ENCODE peak calls at places on chromosomes 4 and X, in eight cellular contexts. One of them, this sample, is unnamed.

GRCh38 chr4:131006388-131006787 is 1910.4 kb downstream of the C4orf33 start:
- DNase-seq in fibroblast of lung: no peak
- DNase-seq in fibroblast of mammary gland: no peak
- DNase-seq in cardiac fibroblast: no peak
- DNase-seq in heart right ventricle: no peak
- DNase-seq in endothelial cell of umbilical vein: no peak
- DNase-seq in foreskin fibroblast: no peak
- DNase-seq in A549: peak; percentile 1
- DNase-seq in this sample: no peak

GRCh38 chr4:81255524-81255923 is 40.5 kb upstream of the PRKG2 start:
- DNase-seq in fibroblast of lung: peak; percentile 77
- DNase-seq in fibroblast of mammary gland: peak; percentile 94
- DNase-seq in cardiac fibroblast: peak; percentile 63
- DNase-seq in heart right ventricle: no peak
- DNase-seq in endothelial cell of umbilical vein: no peak
- DNase-seq in foreskin fibroblast: peak; percentile 93
- DNase-seq in A549: peak; percentile 2
- DNase-seq in this sample: peak; percentile 59

GRCh38 chr4:108203377-108203776 is 34.6 kb upstream of the LEF1 start:
- DNase-seq in fibroblast of lung: no peak
- DNase-seq in fibroblast of mammary gland: no peak
- DNase-seq in cardiac fibroblast: no peak
- DNase-seq in heart right ventricle: no peak
- DNase-seq in endothelial cell of umbilical vein: no peak
- DNase-seq in foreskin fibroblast: no peak
- DNase-seq in A549: no peak
- DNase-seq in this sample: no peak

GRCh38 chr4:182343435-182343834 is 100.2 kb downstream of the TENM3 start:
- DNase-seq in fibroblast of lung: no peak
- DNase-seq in fibroblast of mammary gland: no peak
- DNase-seq in cardiac fibroblast: no peak
- DNase-seq in heart right ventricle: no peak
- DNase-seq in endothelial cell of umbilical vein: no peak
- DNase-seq in foreskin fibroblast: no peak
- DNase-seq in A549: no peak
- DNase-seq in this sample: no peak

GRCh38 chrX:137227164-137227563 is 193.4 kb upstream of the GPR101 start:
- DNase-seq in fibroblast of lung: no peak
- DNase-seq in fibroblast of mammary gland: no peak
- DNase-seq in cardiac fibroblast: no peak
- DNase-seq in heart right ventricle: no peak
- DNase-seq in endothelial cell of umbilical vein: no peak
- DNase-seq in foreskin fibroblast: no peak
- DNase-seq in A549: no peak
- DNase-seq in this sample: no peak

GRCh38 chrX:49725923-49726904 is 30.4 kb upstream of the PAGE1 start:
- DNase-seq in fibroblast of lung: no peak
- DNase-seq in fibroblast of mammary gland: no peak
- DNase-seq in cardiac fibroblast: no peak
- DNase-seq in heart right ventricle: no peak
- DNase-seq in endothelial cell of umbilical vein: no peak
- DNase-seq in foreskin fibroblast: no peak
- DNase-seq in A549: no peak
- DNase-seq in this sample: no peak

GRCh38 chr4:54877006-54877405 is 219.2 kb downstream of the KIT start:
- DNase-seq in fibroblast of lung: peak; percentile 58
- DNase-seq in fibroblast of mammary gland: peak; percentile 57
- DNase-seq in cardiac fibroblast: no peak
- DNase-seq in heart right ventricle: no peak
- DNase-seq in endothelial cell of umbilical vein: no peak
- DNase-seq in foreskin fibroblast: peak; percentile 57
- DNase-seq in A549: no peak
- DNase-seq in this sample: no peak

GRCh38 chr4:88382621-88383020 is 4.0 kb downstream of the HERC6 start:
- DNase-seq in fibroblast of lung: no peak
- DNase-seq in fibroblast of mammary gland: no peak
- DNase-seq in cardiac fibroblast: no peak
- DNase-seq in heart right ventricle: no peak
- DNase-seq in endothelial cell of umbilical vein: no peak
- DNase-seq in foreskin fibroblast: no peak
- DNase-seq in A549: peak; percentile 28
- DNase-seq in this sample: no peak

GRCh38 chr4:41628916-41629315 is 91.0 kb downstream of the LIMCH1 start:
- DNase-seq in fibroblast of lung: no peak
- DNase-seq in fibroblast of mammary gland: no peak
- DNase-seq in cardiac fibroblast: no peak
- DNase-seq in heart right ventricle: no peak
- DNase-seq in endothelial cell of umbilical vein: no peak
- DNase-seq in foreskin fibroblast: no peak
- DNase-seq in A549: no peak
- DNase-seq in this sample: no peak

GRCh38 chr4:13990596-13991589 is 363.4 kb upstream of the BOD1L1 start:
- DNase-seq in fibroblast of lung: no peak
- DNase-seq in fibroblast of mammary gland: no peak
- DNase-seq in cardiac fibroblast: peak; percentile 39
- DNase-seq in heart right ventricle: no peak
- DNase-seq in endothelial cell of umbilical vein: no peak
- DNase-seq in foreskin fibroblast: peak; percentile 66
- DNase-seq in A549: peak; percentile 91
- DNase-seq in this sample: peak; percentile 44

GRCh38 chr4:1598206-1598605 is 85.9 kb downstream of the FAM53A start:
- DNase-seq in fibroblast of lung: no peak
- DNase-seq in fibroblast of mammary gland: no peak
- DNase-seq in cardiac fibroblast: no peak
- DNase-seq in heart right ventricle: peak; percentile 1
- DNase-seq in endothelial cell of umbilical vein: no peak
- DNase-seq in foreskin fibroblast: no peak
- DNase-seq in A549: no peak
- DNase-seq in this sample: no peak

GRCh38 chrX:63713510-63713909 is 71.5 kb downstream of the ARHGEF9 start:
- DNase-seq in fibroblast of lung: peak; percentile 56
- DNase-seq in fibroblast of mammary gland: peak; percentile 2
- DNase-seq in cardiac fibroblast: peak; percentile 61
- DNase-seq in heart right ventricle: peak; percentile 9
- DNase-seq in endothelial cell of umbilical vein: peak; percentile 29
- DNase-seq in foreskin fibroblast: peak; percentile 5
- DNase-seq in A549: no peak
- DNase-seq in this sample: peak; percentile 42

GRCh38 chr4:5365071-5366008 is 314.1 kb downstream of the STK32B start:
- DNase-seq in fibroblast of lung: peak; percentile 92
- DNase-seq in fibroblast of mammary gland: peak; percentile 59
- DNase-seq in cardiac fibroblast: peak; percentile 30
- DNase-seq in heart right ventricle: no peak
- DNase-seq in endothelial cell of umbilical vein: peak; percentile 47
- DNase-seq in foreskin fibroblast: peak; percentile 2
- DNase-seq in A549: peak; percentile 98
- DNase-seq in this sample: peak; percentile 59

GRCh38 chrX:11016728-11017127 is 94.4 kb upstream of the HCCS start:
- DNase-seq in fibroblast of lung: no peak
- DNase-seq in fibroblast of mammary gland: no peak
- DNase-seq in cardiac fibroblast: no peak
- DNase-seq in heart right ventricle: no peak
- DNase-seq in endothelial cell of umbilical vein: no peak
- DNase-seq in foreskin fibroblast: no peak
- DNase-seq in A549: no peak
- DNase-seq in this sample: no peak

GRCh38 chr4:8048856-8049686 is 109.4 kb upstream of the AFAP1 start:
- DNase-seq in fibroblast of lung: no peak
- DNase-seq in fibroblast of mammary gland: no peak
- DNase-seq in cardiac fibroblast: no peak
- DNase-seq in heart right ventricle: no peak
- DNase-seq in endothelial cell of umbilical vein: no peak
- DNase-seq in foreskin fibroblast: no peak
- DNase-seq in A549: no peak
- DNase-seq in this sample: no peak

GRCh38 chr4:104752337-104752736 is 257.6 kb upstream of the CXXC4 start:
- DNase-seq in fibroblast of lung: peak; percentile 76
- DNase-seq in fibroblast of mammary gland: peak; percentile 37
- DNase-seq in cardiac fibroblast: no peak
- DNase-seq in heart right ventricle: no peak
- DNase-seq in endothelial cell of umbilical vein: no peak
- DNase-seq in foreskin fibroblast: no peak
- DNase-seq in A549: no peak
- DNase-seq in this sample: no peak

GRCh38 chr4:34371676-34372075 is 1872.6 kb downstream of the ARAP2 start:
- DNase-seq in fibroblast of lung: no peak
- DNase-seq in fibroblast of mammary gland: no peak
- DNase-seq in cardiac fibroblast: peak; percentile 34
- DNase-seq in heart right ventricle: no peak
- DNase-seq in endothelial cell of umbilical vein: no peak
- DNase-seq in foreskin fibroblast: no peak
- DNase-seq in A549: no peak
- DNase-seq in this sample: peak; percentile 12

GRCh38 chr4:159946983-159947645 is 844.2 kb downstream of the RAPGEF2 start:
- DNase-seq in fibroblast of lung: peak; percentile 62
- DNase-seq in fibroblast of mammary gland: peak; percentile 68
- DNase-seq in cardiac fibroblast: peak; percentile 73
- DNase-seq in heart right ventricle: no peak
- DNase-seq in endothelial cell of umbilical vein: peak; percentile 46
- DNase-seq in foreskin fibroblast: peak; percentile 39
- DNase-seq in A549: peak; percentile 72
- DNase-seq in this sample: peak; percentile 75

GRCh38 chrX:134600714-134601113 is 57.6 kb downstream of the PLAC1 start:
- DNase-seq in fibroblast of lung: peak; percentile 74
- DNase-seq in fibroblast of mammary gland: peak; percentile 79
- DNase-seq in cardiac fibroblast: peak; percentile 37
- DNase-seq in heart right ventricle: no peak
- DNase-seq in endothelial cell of umbilical vein: no peak
- DNase-seq in foreskin fibroblast: peak; percentile 82
- DNase-seq in A549: no peak
- DNase-seq in this sample: peak; percentile 41

GRCh38 chr4:125836597-125837195 is 521.9 kb downstream of the FAT4 start:
- DNase-seq in fibroblast of lung: peak; percentile 10
- DNase-seq in fibroblast of mammary gland: no peak
- DNase-seq in cardiac fibroblast: no peak
- DNase-seq in heart right ventricle: no peak
- DNase-seq in endothelial cell of umbilical vein: peak; percentile 11
- DNase-seq in foreskin fibroblast: no peak
- DNase-seq in A549: no peak
- DNase-seq in this sample: peak; percentile 16

GRCh38 chr4:105186701-105187158 is 40.1 kb downstream of the TET2 start:
- DNase-seq in fibroblast of lung: peak; percentile 75
- DNase-seq in fibroblast of mammary gland: peak; percentile 67
- DNase-seq in cardiac fibroblast: peak; percentile 65
- DNase-seq in heart right ventricle: peak; percentile 10
- DNase-seq in endothelial cell of umbilical vein: peak; percentile 66
- DNase-seq in foreskin fibroblast: peak; percentile 59
- DNase-seq in A549: no peak
- DNase-seq in this sample: peak; percentile 64

GRCh38 chr4:54908744-54909143 is 216.7 kb downstream of the KDR start:
- DNase-seq in fibroblast of lung: peak; percentile 11
- DNase-seq in fibroblast of mammary gland: no peak
- DNase-seq in cardiac fibroblast: no peak
- DNase-seq in heart right ventricle: no peak
- DNase-seq in endothelial cell of umbilical vein: no peak
- DNase-seq in foreskin fibroblast: no peak
- DNase-seq in A549: no peak
- DNase-seq in this sample: no peak

GRCh38 chrX:79366888-79367749 is at the start of gene ITM2A:
- DNase-seq in fibroblast of lung: no peak
- DNase-seq in fibroblast of mammary gland: peak; percentile 5
- DNase-seq in cardiac fibroblast: peak; percentile 3
- DNase-seq in heart right ventricle: peak; percentile 46
- DNase-seq in endothelial cell of umbilical vein: peak; percentile 0
- DNase-seq in foreskin fibroblast: peak; percentile 8
- DNase-seq in A549: no peak
- DNase-seq in this sample: peak; percentile 7

DNA sequence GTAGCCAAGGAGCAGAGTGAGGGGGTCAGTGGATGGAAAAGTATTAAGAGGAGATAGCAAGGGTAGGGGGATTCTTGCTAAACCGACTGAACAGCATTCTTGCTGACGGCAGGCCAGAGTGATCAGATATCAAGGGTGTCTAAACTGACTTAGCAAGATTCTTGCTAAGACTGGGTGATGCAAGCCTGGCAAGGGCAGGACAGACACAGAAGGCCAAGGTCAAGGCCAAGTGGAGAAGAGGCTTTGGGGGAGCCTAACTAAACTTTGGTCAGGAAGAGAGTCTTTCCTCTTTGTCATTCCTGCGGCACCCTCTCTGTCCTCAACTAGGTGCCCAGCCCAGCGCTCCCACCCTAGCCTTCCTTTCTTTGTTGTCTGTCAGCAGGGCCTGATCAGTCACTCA is 812 bp downstream of the XPNPEP2 start:
- DNase-seq in fibroblast of lung: no peak
- DNase-seq in fibroblast of mammary gland: no peak
- DNase-seq in cardiac fibroblast: peak; percentile 16
- DNase-seq in heart right ventricle: no peak
- DNase-seq in endothelial cell of umbilical vein: no peak
- DNase-seq in foreskin fibroblast: peak; percentile 25
- DNase-seq in A549: no peak
- DNase-seq in this sample: no peak
- H3K4me3 ChIP-seq in fibroblast of lung: no peak overlapping the region
- H3K4me3 ChIP-seq in fibroblast of mammary gland: no peak overlapping the region
- H3K4me3 ChIP-seq in cardiac fibroblast: no peak overlapping the region
- H3K4me3 ChIP-seq in heart right ventricle: no peak overlapping the region
- H3K4me3 ChIP-seq in endothelial cell of umbilical vein: no peak overlapping the region
- H3K4me3 ChIP-seq in foreskin fibroblast: no peak overlapping the region
- H3K4me3 ChIP-seq in A549: no peak overlapping the region
- H3K4me3 ChIP-seq in this sample: no peak overlapping the region

DNA sequence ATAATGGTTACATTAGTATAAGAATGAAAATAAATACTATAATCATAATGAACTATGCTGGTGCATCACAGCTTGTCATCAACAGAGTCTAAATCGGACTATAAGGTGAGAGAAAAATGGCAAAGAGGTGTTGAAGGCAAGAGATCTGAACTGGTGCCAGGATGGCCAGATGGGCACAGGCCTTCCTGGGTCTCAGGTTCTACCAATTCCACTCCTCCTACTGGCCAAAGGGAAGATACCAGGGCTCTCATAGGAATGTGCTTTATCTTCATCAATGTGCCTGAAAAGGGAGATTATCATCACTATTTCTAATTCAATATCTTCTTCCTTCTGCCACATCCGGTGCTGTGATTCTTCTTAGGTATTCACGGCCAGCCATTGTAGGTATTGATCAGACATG is 107.6 kb downstream of the GASK1B start:
- DNase-seq in fibroblast of lung: no peak
- DNase-seq in fibroblast of mammary gland: no peak
- DNase-seq in cardiac fibroblast: no peak
- DNase-seq in heart right ventricle: no peak
- DNase-seq in endothelial cell of umbilical vein: no peak
- DNase-seq in foreskin fibroblast: no peak
- DNase-seq in A549: no peak
- DNase-seq in this sample: no peak
- TF ChIP-seq CTCF in fibroblast of lung: no peak
- TF ChIP-seq CTCF in fibroblast of mammary gland: peak; percentile 16
- TF ChIP-seq CTCF in cardiac fibroblast: peak; percentile 9
- TF ChIP-seq CTCF in heart right ventricle: no peak
- TF ChIP-seq CTCF in endothelial cell of umbilical vein: no peak
- TF ChIP-seq CTCF in foreskin fibroblast: no peak
- TF ChIP-seq CTCF in A549: no peak
- TF ChIP-seq CTCF in this sample: peak; percentile 10

GRCh38 chr4:48203819-48204218 is 65.8 kb downstream of the TEC start:
- DNase-seq in fibroblast of lung: no peak
- DNase-seq in fibroblast of mammary gland: no peak
- DNase-seq in cardiac fibroblast: no peak
- DNase-seq in heart right ventricle: no peak
- DNase-seq in endothelial cell of umbilical vein: no peak
- DNase-seq in foreskin fibroblast: no peak
- DNase-seq in A549: no peak
- DNase-seq in this sample: no peak
- H3K4me3 ChIP-seq in fibroblast of lung: no peak overlapping the region
- H3K4me3 ChIP-seq in fibroblast of mammary gland: no peak overlapping the region
- H3K4me3 ChIP-seq in cardiac fibroblast: no peak overlapping the region
- H3K4me3 ChIP-seq in heart right ventricle: no peak overlapping the region
- H3K4me3 ChIP-seq in endothelial cell of umbilical vein: no peak overlapping the region
- H3K4me3 ChIP-seq in foreskin fibroblast: no peak overlapping the region
- H3K4me3 ChIP-seq in A549: no peak overlapping the region
- H3K4me3 ChIP-seq in this sample: no peak overlapping the region

GRCh38 chrX:41481264-41482109 is 34.3 kb downstream of the NYX start:
- DNase-seq in fibroblast of lung: no peak
- DNase-seq in fibroblast of mammary gland: peak; percentile 18
- DNase-seq in cardiac fibroblast: peak; percentile 13
- DNase-seq in heart right ventricle: no peak
- DNase-seq in endothelial cell of umbilical vein: peak; percentile 2
- DNase-seq in foreskin fibroblast: no peak
- DNase-seq in A549: peak; percentile 30
- DNase-seq in this sample: no peak
- TF ChIP-seq CTCF in fibroblast of lung: peak; percentile 18
- TF ChIP-seq CTCF in fibroblast of mammary gland: peak; percentile 56
- TF ChIP-seq CTCF in cardiac fibroblast: peak; percentile 54
- TF ChIP-seq CTCF in heart right ventricle: no peak
- TF ChIP-seq CTCF in endothelial cell of umbilical vein: peak; percentile 42
- TF ChIP-seq CTCF in foreskin fibroblast: peak; percentile 31
- TF ChIP-seq CTCF in A549: peak; percentile 32
- TF ChIP-seq CTCF in this sample: peak; percentile 44